ENCODE peak calls at places on chromosomes 5 and 9, in five cellular contexts. I is MCF 10A, W is colonic mucosa, O is breast epithelium, U is omental fat pad. X is an unnamed sample.

GRCh38 chr9:121743441-121744001 is 92.1 kb downstream of the DAB2IP start:
- DNase-seq in W (peak; percentile 85), U (no peak), O (peak; percentile 79), I (peak; percentile 86), X (no peak)

GRCh38 chr5:3036041-3036440 is 284.6 kb upstream of the IRX2 start:
- DNase-seq in O (no peak), U (no peak), I (no peak), W (no peak), X (no peak)

GRCh38 chr5:111598996-111599395 is 86.7 kb upstream of the STARD4 start:
- DNase-seq in U (no peak), O (no peak), W (no peak), I (no peak), X (no peak)

GRCh38 chr9:114908104-114908621 is 22.2 kb downstream of the TNFSF8 start:
- DNase-seq in O (peak; percentile 63), I (peak; percentile 96), W (peak; percentile 41), U (no peak), X (no peak)

GRCh38 chr9:133683494-133684460 is 47.6 kb downstream of the DBH start:
- DNase-seq in O (no peak), W (no peak), I (no peak), U (no peak), X (no peak)

GRCh38 chr9:116687762-116688160 is 656 bp downstream of the TRIM32 start:
- DNase-seq in I (no peak), W (no peak), U (no peak), O (no peak), X (no peak)

GRCh38 chr5:84685121-84685520 is 300.4 kb upstream of the EDIL3 start:
- DNase-seq in U (no peak), W (no peak), I (no peak), O (no peak), X (no peak)

GRCh38 chr5:143031781-143032724 is 261.9 kb downstream of the ARHGAP26 start:
- DNase-seq in W (no peak), U (no peak), I (no peak), O (no peak), X (peak; percentile 37)

GRCh38 chr5:24635217-24635616 is 9.6 kb downstream of the CDH10 start:
- DNase-seq in W (no peak), O (no peak), U (no peak), I (no peak), X (no peak)

GRCh38 chr9:137163101-137163661 is 6.7 kb downstream of the LRRC26 start:
- DNase-seq in U (no peak), I (peak; percentile 36), W (no peak), O (no peak), X (no peak)

GRCh38 chr9:137160716-137161557 is 8.9 kb downstream of the LRRC26 start:
- DNase-seq in O (no peak), I (no peak), W (no peak), U (no peak), X (no peak)

GRCh38 chr9:137163805-137164204 is 6.0 kb downstream of the LRRC26 start:
- DNase-seq in I (no peak), O (no peak), W (no peak), U (no peak), X (no peak)

GRCh38 chr9:137161558-137162483 is 8.0 kb downstream of the LRRC26 start:
- DNase-seq in I (no peak), W (no peak), U (no peak), O (no peak), X (no peak)

DNA sequence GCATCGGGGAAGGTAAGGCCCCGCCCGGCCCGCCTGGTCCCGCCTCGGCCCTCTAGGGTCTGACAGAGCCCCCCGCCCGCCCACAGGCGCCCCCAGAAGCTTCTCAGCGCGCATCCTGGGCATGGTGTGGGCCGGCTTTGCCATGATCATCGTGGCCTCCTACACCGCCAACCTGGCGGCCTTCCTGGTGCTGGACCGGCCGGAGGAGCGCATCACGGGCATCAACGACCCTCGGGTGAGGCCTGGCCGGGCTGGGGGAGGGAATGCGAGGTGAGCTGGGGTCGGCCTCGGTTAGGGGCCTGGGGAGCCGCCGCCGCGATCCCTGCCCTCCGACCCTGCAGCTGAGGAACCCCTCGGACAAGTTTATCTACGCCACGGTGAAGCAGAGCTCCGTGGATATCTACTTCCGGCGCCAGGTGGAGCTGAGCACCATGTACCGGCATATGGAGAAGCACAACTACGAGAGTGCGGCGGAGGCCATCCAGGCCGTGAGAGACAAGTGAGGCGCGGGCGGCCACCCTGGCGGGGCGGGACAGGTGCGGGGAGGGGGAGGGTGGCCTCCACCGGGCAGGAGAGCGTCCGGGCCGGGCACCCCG is 7.2 kb downstream of the LRRC26 start:
- DNase-seq in U (no peak), O (no peak), W (peak; percentile 63), I (peak; percentile 20), X (no peak)
- TF ChIP-seq CTCF in U (no peak), O (peak; percentile 44), W (no peak), I (no peak), X (peak; percentile 12)

DNA sequence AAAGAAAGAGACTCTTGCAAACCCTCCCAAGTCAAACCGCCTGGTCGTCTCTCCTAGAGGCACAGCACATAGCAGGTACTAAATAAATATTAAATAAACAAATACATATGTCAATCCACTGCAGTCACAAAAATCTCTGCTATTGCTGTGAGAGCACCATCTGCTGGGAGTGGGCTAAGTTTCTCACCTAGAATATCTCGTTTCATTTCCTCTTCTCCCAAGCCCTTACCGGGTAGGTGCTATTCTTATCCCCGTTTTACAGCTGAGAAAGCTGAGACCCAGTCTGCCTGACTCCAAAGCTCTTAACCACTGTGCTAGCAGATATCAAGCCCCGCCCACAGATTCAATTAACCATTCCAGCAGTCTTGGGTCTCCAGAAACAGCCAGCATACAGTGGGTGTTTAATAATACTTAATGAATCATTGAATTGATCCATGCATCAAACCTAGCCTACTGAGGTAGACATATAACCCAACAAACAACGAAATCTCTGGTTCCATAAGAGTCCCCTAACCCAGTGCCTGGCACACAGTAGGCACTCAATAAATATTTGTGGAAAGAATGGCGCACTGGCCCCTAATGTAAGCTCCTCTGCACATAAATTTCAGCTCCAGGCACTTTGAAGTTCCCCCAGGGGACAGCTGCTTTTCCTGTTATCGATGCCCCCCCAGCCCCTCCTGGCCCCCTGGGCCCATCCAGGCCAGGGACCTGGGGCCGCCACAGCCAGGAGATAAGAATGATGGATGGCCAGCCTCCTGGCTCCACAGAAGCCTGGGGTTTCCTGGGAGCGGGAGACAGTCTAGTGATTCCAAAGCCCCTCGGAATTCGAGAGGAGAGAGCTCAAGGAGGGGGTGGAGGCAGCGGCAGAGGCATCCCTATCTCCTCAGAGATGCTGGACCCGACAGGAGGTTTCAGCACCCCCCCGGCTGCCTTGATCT is 98.1 kb upstream of the HAND1 start:
- DNase-seq in I (peak; percentile 23), W (no peak), O (no peak), U (no peak), X (no peak)
- TF ChIP-seq CTCF in I (peak; percentile 30), W (no peak), O (no peak), U (no peak), X (no peak)

GRCh38 chr5:138752341-138752950 is 779 bp upstream of the CTNNA1 start:
- DNase-seq in O (no peak), U (no peak), W (peak; percentile 51), I (peak; percentile 38), X (no peak)
- TF ChIP-seq CTCF in O (no peak), U (no peak), W (no peak), I (no peak), X (peak; percentile 32)

GRCh38 chr9:78004478-78005229 is 27.0 kb downstream of the GNAQ start:
- DNase-seq in I (peak; percentile 11), U (no peak), W (no peak), O (no peak), X (no peak)
- TF ChIP-seq CTCF in I (peak; percentile 10), U (no peak), W (no peak), O (no peak), X (no peak)

GRCh38 chr9:137550958-137551655 is 572 bp upstream of the MRPL41 start:
- DNase-seq in O (no peak), W (no peak), I (peak; percentile 62), U (no peak), X (peak; percentile 86)
- TF ChIP-seq CTCF in O (peak; percentile 45), W (no peak), I (peak; percentile 23), U (peak; percentile 30), X (peak; percentile 39)

DNA sequence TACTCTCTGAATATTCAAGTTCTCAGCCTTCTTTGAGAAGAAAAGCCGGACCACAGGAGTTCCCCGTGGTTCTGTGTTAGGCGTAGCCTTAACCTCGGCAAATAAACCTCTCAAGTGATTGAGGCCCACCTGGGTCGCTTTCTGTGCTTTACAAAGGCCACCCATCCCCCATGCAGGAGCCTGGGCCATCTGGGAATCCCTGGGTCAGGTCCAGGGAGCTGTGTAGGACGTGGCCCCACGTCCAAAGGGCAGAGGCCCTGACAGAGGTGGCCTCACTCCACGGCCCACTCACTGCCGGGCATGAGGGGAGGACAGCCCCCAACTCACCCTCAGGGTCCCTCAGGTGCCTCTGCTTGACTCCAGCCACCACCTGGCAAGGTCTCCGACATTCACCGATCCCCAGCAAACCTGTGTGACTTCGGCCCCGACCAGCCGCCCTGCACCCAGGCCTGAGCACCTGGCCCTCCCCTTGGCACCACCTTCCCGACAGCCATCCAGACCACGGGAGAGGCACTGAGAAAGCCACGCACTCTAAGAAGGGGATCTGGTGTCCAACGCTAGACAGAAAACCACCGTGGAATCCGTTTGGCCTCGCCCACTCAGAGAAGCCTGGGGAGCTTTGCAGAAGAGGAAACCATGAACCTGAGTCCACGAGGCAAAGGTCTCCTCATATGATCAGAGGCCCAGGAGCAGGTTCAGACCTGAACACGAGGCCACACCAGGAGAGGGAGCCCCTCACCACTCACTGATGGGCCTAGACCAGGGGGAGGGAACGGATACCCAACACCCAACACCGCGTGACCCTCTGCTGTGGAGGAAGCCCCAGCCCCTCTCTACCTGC is 4.5 kb downstream of the SLC12A7 start:
- DNase-seq in I (no peak), W (peak; percentile 63), O (no peak), U (no peak), X (no peak)
- TF ChIP-seq CTCF in I (no peak), W (no peak), O (no peak), U (no peak), X (no peak)

GRCh38 chr5:124909734-124910133 is 163.3 kb upstream of the ZNF608 start:
- DNase-seq in I (no peak), O (no peak), U (no peak), W (no peak), X (no peak)
- TF ChIP-seq CTCF in I (no peak), O (no peak), U (no peak), W (no peak), X (peak; percentile 17)

GRCh38 chr5:163489745-163490075 is 15.7 kb upstream of the MAT2B start:
- DNase-seq in W (no peak), U (no peak), I (no peak), O (no peak), X (no peak)

GRCh38 chr5:163489055-163489744 is 16.2 kb upstream of the MAT2B start:
- DNase-seq in W (no peak), I (peak; percentile 66), O (no peak), U (no peak), X (no peak)
- TF ChIP-seq CTCF in W (peak; percentile 15), I (peak; percentile 14), O (no peak), U (no peak), X (no peak)

GRCh38 chr5:68215888-68216736 is 556 bp downstream of the PIK3R1 start:
- DNase-seq in I (no peak), O (peak; percentile 52), W (peak; percentile 80), U (no peak), X (no peak)
- TF ChIP-seq CTCF in I (no peak), O (no peak), W (no peak), U (no peak), X (no peak)

X was measured in D721Med.